ENCODE peak calls at places on chromosome 17, in ten cellular contexts. One of them, this sample, is unnamed.

GRCh38 chr17:19301274-19301946 is 61.1 kb downstream of the B9D1 start:
- DNase-seq in HepG2: no peak
- DNase-seq in CD4-positive, alpha-beta memory T cell: no peak
- DNase-seq in H1: no peak
- DNase-seq in coronary artery: no peak
- DNase-seq in left ventricle myocardium inferior: no peak
- DNase-seq in transverse colon: peak
- DNase-seq in body of pancreas: no peak
- DNase-seq in neural progenitor cell: no peak
- DNase-seq in upper lobe of right lung: peak
- DNase-seq in this sample: no peak

GRCh38 chr17:61828694-61829093 is 34.6 kb downstream of the BRIP1 start:
- DNase-seq in HepG2: no peak
- DNase-seq in CD4-positive, alpha-beta memory T cell: no peak
- DNase-seq in H1: no peak
- DNase-seq in coronary artery: no peak
- DNase-seq in left ventricle myocardium inferior: no peak
- DNase-seq in transverse colon: no peak
- DNase-seq in body of pancreas: no peak
- DNase-seq in neural progenitor cell: no peak
- DNase-seq in upper lobe of right lung: no peak
- DNase-seq in this sample: no peak

GRCh38 chr17:20085283-20085875 is 76.2 kb downstream of the SPECC1 start:
- DNase-seq in HepG2: no peak
- DNase-seq in CD4-positive, alpha-beta memory T cell: no peak
- DNase-seq in H1: no peak
- DNase-seq in coronary artery: no peak
- DNase-seq in left ventricle myocardium inferior: no peak
- DNase-seq in transverse colon: no peak
- DNase-seq in body of pancreas: no peak
- DNase-seq in neural progenitor cell: peak
- DNase-seq in upper lobe of right lung: no peak
- DNase-seq in this sample: peak

GRCh38 chr17:63587770-63588169 is 12.9 kb upstream of the TACO1 start:
- DNase-seq in HepG2: no peak
- DNase-seq in CD4-positive, alpha-beta memory T cell: no peak
- DNase-seq in H1: no peak
- DNase-seq in coronary artery: no peak
- DNase-seq in left ventricle myocardium inferior: no peak
- DNase-seq in transverse colon: no peak
- DNase-seq in body of pancreas: no peak
- DNase-seq in neural progenitor cell: no peak
- DNase-seq in upper lobe of right lung: no peak
- DNase-seq in this sample: no peak

GRCh38 chr17:66255112-66255511 is 25.9 kb upstream of the APOH start:
- DNase-seq in HepG2: peak
- DNase-seq in CD4-positive, alpha-beta memory T cell: peak
- DNase-seq in H1: no peak
- DNase-seq in coronary artery: no peak
- DNase-seq in left ventricle myocardium inferior: no peak
- DNase-seq in transverse colon: no peak
- DNase-seq in body of pancreas: peak
- DNase-seq in neural progenitor cell: peak
- DNase-seq in upper lobe of right lung: no peak
- DNase-seq in this sample: peak

GRCh38 chr17:58335779-58336455 is 7.3 kb upstream of the TSPOAP1 start:
- DNase-seq in HepG2: peak
- DNase-seq in CD4-positive, alpha-beta memory T cell: peak
- DNase-seq in H1: no peak
- DNase-seq in coronary artery: no peak
- DNase-seq in left ventricle myocardium inferior: no peak
- DNase-seq in transverse colon: peak
- DNase-seq in body of pancreas: no peak
- DNase-seq in neural progenitor cell: no peak
- DNase-seq in upper lobe of right lung: peak
- DNase-seq in this sample: no peak

GRCh38 chr17:7191571-7192270 is 12.6 kb upstream of the ASGR1 start:
- DNase-seq in HepG2: peak
- DNase-seq in CD4-positive, alpha-beta memory T cell: peak
- DNase-seq in H1: peak
- DNase-seq in coronary artery: no peak
- DNase-seq in left ventricle myocardium inferior: no peak
- DNase-seq in transverse colon: no peak
- DNase-seq in body of pancreas: peak
- DNase-seq in neural progenitor cell: peak
- DNase-seq in upper lobe of right lung: no peak
- DNase-seq in this sample: peak

GRCh38 chr17:44006581-44007345 is 2.3 kb downstream of the NAGS start:
- DNase-seq in HepG2: no peak
- DNase-seq in CD4-positive, alpha-beta memory T cell: peak
- DNase-seq in H1: peak
- DNase-seq in coronary artery: peak
- DNase-seq in left ventricle myocardium inferior: peak
- DNase-seq in transverse colon: peak
- DNase-seq in body of pancreas: peak
- DNase-seq in neural progenitor cell: peak
- DNase-seq in upper lobe of right lung: peak
- DNase-seq in this sample: peak

GRCh38 chr17:53090770-53091169 is 732.0 kb upstream of the KIF2B start:
- DNase-seq in HepG2: no peak
- DNase-seq in CD4-positive, alpha-beta memory T cell: no peak
- DNase-seq in H1: no peak
- DNase-seq in coronary artery: no peak
- DNase-seq in left ventricle myocardium inferior: no peak
- DNase-seq in transverse colon: no peak
- DNase-seq in body of pancreas: no peak
- DNase-seq in neural progenitor cell: no peak
- DNase-seq in upper lobe of right lung: no peak
- DNase-seq in this sample: no peak

DNA sequence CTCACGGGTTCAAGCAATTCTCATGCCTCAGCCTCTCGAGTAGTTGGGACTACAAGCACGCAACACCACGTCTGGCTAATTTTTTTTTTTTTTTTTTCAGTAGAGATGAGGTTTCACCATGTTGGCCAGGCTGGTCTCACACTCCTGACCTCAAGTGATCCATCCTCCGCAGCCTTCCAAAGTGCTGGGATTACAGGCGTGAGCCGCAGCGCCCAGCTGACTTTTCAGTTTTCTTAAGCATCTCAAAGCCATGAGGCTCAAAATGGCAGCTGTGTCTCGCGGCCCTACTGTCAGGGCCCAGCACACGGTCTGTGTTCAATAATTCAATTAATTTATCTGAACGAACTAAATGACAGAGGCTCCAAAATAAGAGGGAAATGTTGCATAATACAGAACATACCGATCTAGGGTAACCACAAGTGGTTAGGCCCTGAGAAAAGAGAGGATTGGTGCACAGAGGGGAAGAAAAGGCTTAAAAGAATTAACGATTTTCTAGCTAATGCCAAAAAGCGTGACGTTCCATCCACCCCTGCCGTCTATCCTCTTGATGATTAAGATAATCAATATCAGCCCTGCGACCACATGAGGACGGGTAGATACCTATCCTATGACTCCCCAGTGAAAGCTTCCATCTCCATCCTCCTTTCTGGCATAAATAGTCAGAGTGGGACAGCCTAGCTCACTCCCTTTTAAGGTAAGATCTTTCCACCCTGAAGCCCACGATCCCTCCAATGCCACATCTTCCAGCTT is 136.9 kb downstream of the SLC39A11 start:
- DNase-seq in HepG2: no peak
- DNase-seq in CD4-positive, alpha-beta memory T cell: no peak
- DNase-seq in H1: no peak
- DNase-seq in coronary artery: no peak
- DNase-seq in left ventricle myocardium inferior: no peak
- DNase-seq in transverse colon: no peak
- DNase-seq in body of pancreas: no peak
- DNase-seq in neural progenitor cell: no peak
- DNase-seq in upper lobe of right lung: no peak
- DNase-seq in this sample: no peak
- H3K27ac ChIP-seq in HepG2: no peak
- H3K27ac ChIP-seq in CD4-positive, alpha-beta memory T cell: no peak
- H3K27ac ChIP-seq in H1: no peak
- H3K27ac ChIP-seq in coronary artery: no peak
- H3K27ac ChIP-seq in left ventricle myocardium inferior: no peak
- H3K27ac ChIP-seq in transverse colon: no peak
- H3K27ac ChIP-seq in body of pancreas: no peak
- H3K27ac ChIP-seq in neural progenitor cell: no peak
- H3K27ac ChIP-seq in upper lobe of right lung: no peak
- H3K27ac ChIP-seq in this sample: no peak

GRCh38 chr17:48616719-48617514 is 1.8 kb upstream of the HOXB8 start:
- DNase-seq in HepG2: no peak
- DNase-seq in CD4-positive, alpha-beta memory T cell: no peak
- DNase-seq in H1: no peak
- DNase-seq in coronary artery: no peak
- DNase-seq in left ventricle myocardium inferior: no peak
- DNase-seq in transverse colon: no peak
- DNase-seq in body of pancreas: no peak
- DNase-seq in neural progenitor cell: no peak
- DNase-seq in upper lobe of right lung: no peak
- DNase-seq in this sample: no peak

GRCh38 chr17:48617515-48618365 is 2.6 kb upstream of the HOXB8 start:
- DNase-seq in HepG2: no peak
- DNase-seq in CD4-positive, alpha-beta memory T cell: no peak
- DNase-seq in H1: no peak
- DNase-seq in coronary artery: no peak
- DNase-seq in left ventricle myocardium inferior: no peak
- DNase-seq in transverse colon: no peak
- DNase-seq in body of pancreas: no peak
- DNase-seq in neural progenitor cell: no peak
- DNase-seq in upper lobe of right lung: no peak
- DNase-seq in this sample: no peak

GRCh38 chr17:48620497-48621139 is 5.5 kb upstream of the HOXB8 start:
- DNase-seq in HepG2: no peak
- DNase-seq in CD4-positive, alpha-beta memory T cell: no peak
- DNase-seq in H1: no peak
- DNase-seq in coronary artery: no peak
- DNase-seq in left ventricle myocardium inferior: no peak
- DNase-seq in transverse colon: no peak
- DNase-seq in body of pancreas: no peak
- DNase-seq in neural progenitor cell: no peak
- DNase-seq in upper lobe of right lung: no peak
- DNase-seq in this sample: no peak

GRCh38 chr17:48619821-48620496 is 4.9 kb upstream of the HOXB8 start:
- DNase-seq in HepG2: no peak
- DNase-seq in CD4-positive, alpha-beta memory T cell: no peak
- DNase-seq in H1: no peak
- DNase-seq in coronary artery: no peak
- DNase-seq in left ventricle myocardium inferior: no peak
- DNase-seq in transverse colon: no peak
- DNase-seq in body of pancreas: no peak
- DNase-seq in neural progenitor cell: peak
- DNase-seq in upper lobe of right lung: no peak
- DNase-seq in this sample: no peak

DNA sequence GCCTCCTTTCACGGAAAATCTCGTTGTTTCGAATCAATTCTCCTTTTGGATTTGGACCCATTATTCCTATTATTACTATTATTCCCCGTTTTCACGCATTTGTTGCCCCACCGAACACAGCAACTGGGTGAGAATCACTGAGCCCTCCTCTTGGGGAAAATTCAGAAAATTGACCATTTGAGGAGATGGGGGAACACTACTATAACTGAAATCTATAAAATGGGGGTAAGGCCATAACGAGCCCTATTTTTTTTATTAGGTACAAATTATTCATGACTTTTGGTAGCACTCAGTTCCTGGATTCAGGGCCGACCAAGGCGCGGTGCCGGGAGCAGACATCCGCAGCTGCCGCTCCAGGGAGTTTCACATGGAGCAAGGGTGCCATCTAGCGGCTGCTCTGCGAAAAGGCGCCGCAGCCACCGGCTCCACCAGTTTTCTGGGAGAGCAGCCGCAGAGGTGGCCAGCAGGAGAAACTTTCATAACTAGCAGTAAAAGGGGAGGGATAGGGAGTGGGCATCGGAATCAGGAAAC is 3.3 kb upstream of the HOXB8 start:
- DNase-seq in HepG2: peak
- DNase-seq in CD4-positive, alpha-beta memory T cell: peak
- DNase-seq in H1: no peak
- DNase-seq in coronary artery: peak
- DNase-seq in left ventricle myocardium inferior: peak
- DNase-seq in transverse colon: peak
- DNase-seq in body of pancreas: peak
- DNase-seq in neural progenitor cell: peak
- DNase-seq in upper lobe of right lung: peak
- DNase-seq in this sample: peak
- H3K4me3 ChIP-seq in HepG2: no peak
- H3K4me3 ChIP-seq in CD4-positive, alpha-beta memory T cell: no peak
- H3K4me3 ChIP-seq in H1: no peak
- H3K4me3 ChIP-seq in coronary artery: no peak
- H3K4me3 ChIP-seq in left ventricle myocardium inferior: no peak
- H3K4me3 ChIP-seq in transverse colon: no peak
- H3K4me3 ChIP-seq in body of pancreas: no peak
- H3K4me3 ChIP-seq in neural progenitor cell: no peak
- H3K4me3 ChIP-seq in upper lobe of right lung: no peak
- H3K4me3 ChIP-seq in this sample: no peak

DNA sequence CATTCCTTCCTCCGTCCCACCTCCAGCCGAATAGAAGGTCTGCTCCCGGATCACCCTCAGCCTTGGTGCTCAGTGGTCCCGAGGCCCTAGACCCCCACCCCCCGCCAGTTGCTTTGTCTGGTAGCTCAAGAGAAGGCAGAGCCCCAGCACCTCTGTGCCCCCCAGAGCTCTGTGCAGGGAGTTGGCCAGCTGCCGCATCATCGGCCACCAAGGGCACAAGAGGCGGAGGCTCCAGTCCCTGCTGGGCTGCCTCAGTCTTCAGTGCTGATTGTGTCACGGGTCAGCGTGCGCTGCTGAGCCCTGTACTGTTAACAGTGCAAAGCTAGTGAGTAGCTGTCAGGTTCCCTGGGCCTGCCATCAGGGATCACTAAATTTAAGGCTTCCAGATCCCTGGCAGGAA is 22.2 kb upstream of the DRG2 start:
- DNase-seq in HepG2: no peak
- DNase-seq in CD4-positive, alpha-beta memory T cell: no peak
- DNase-seq in H1: no peak
- DNase-seq in coronary artery: no peak
- DNase-seq in left ventricle myocardium inferior: no peak
- DNase-seq in transverse colon: no peak
- DNase-seq in body of pancreas: no peak
- DNase-seq in neural progenitor cell: no peak
- DNase-seq in upper lobe of right lung: no peak
- DNase-seq in this sample: no peak
- H3K27ac ChIP-seq in HepG2: no peak
- H3K27ac ChIP-seq in CD4-positive, alpha-beta memory T cell: no peak
- H3K27ac ChIP-seq in H1: no peak
- H3K27ac ChIP-seq in coronary artery: no peak
- H3K27ac ChIP-seq in left ventricle myocardium inferior: no peak
- H3K27ac ChIP-seq in transverse colon: no peak
- H3K27ac ChIP-seq in body of pancreas: no peak
- H3K27ac ChIP-seq in neural progenitor cell: no peak
- H3K27ac ChIP-seq in upper lobe of right lung: no peak
- H3K27ac ChIP-seq in this sample: no peak

DNA sequence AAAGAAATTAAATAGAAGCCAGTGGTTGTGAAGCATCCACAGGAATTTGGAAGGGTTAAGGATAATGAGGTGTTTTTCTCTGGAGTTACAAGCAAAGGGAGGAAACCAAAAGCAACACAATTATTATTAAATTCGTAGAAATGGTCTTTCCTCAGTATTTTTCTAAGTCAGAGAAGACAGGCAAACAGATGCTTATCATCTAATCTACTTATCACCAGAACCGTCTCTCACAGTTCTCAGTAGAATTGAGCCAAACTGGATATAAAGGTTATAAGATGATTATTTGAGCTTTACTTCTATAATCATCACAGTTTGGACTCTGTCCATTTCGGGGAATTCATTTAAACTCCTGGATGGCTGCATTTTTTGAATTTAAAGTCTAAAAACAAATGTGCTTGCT is 244.9 kb downstream of the KCNJ2 start:
- DNase-seq in HepG2: no peak
- DNase-seq in CD4-positive, alpha-beta memory T cell: no peak
- DNase-seq in H1: no peak
- DNase-seq in coronary artery: no peak
- DNase-seq in left ventricle myocardium inferior: no peak
- DNase-seq in transverse colon: no peak
- DNase-seq in body of pancreas: no peak
- DNase-seq in neural progenitor cell: no peak
- DNase-seq in upper lobe of right lung: no peak
- DNase-seq in this sample: no peak
- H3K4me3 ChIP-seq in HepG2: no peak
- H3K4me3 ChIP-seq in CD4-positive, alpha-beta memory T cell: no peak
- H3K4me3 ChIP-seq in H1: no peak
- H3K4me3 ChIP-seq in coronary artery: no peak
- H3K4me3 ChIP-seq in left ventricle myocardium inferior: no peak
- H3K4me3 ChIP-seq in transverse colon: no peak
- H3K4me3 ChIP-seq in body of pancreas: no peak
- H3K4me3 ChIP-seq in neural progenitor cell: no peak
- H3K4me3 ChIP-seq in upper lobe of right lung: no peak
- H3K4me3 ChIP-seq in this sample: no peak

This sample was measured in testis.